ENCODE peak calls at places on chromosomes 11 and 22, in nine cellular contexts. M, H, S, A, R, X, P, V and F are unnamed samples.

GRCh38 chr22:30829901-30830550 is 135.4 kb downstream of the OSBP2 start:
- DNase-seq in M (peak), H (peak), S (peak), A (peak), R (no peak), X (no peak), P (no peak), V (no peak), F (peak)

GRCh38 chr11:127737499-127737898 is 736.9 kb upstream of the KIRREL3 start:
- DNase-seq in M (no peak), H (no peak), S (no peak), A (no peak), R (no peak), X (no peak), P (no peak), V (no peak), F (no peak)

GRCh38 chr11:60161766-60162165 is 21.1 kb downstream of the MS4A6A start:
- DNase-seq in M (no peak), H (no peak), S (no peak), A (no peak), R (no peak), X (no peak), P (no peak), V (no peak), F (no peak)

GRCh38 chr11:121661796-121662508 is 209.2 kb upstream of the SORL1-AS1 start:
- DNase-seq in M (no peak), H (no peak), S (peak), A (no peak), R (no peak), X (no peak), P (no peak), V (no peak), F (no peak)

GRCh38 chr11:65435330-65435931 is 12.8 kb downstream of the NEAT1 start:
- DNase-seq in M (no peak), H (peak), S (no peak), A (no peak), R (peak), X (no peak), P (peak), V (peak), F (no peak)

GRCh38 chr11:126738632-126739031 is 261.9 kb downstream of the KIRREL3 start:
- DNase-seq in M (no peak), H (no peak), S (no peak), A (no peak), R (no peak), X (no peak), P (no peak), V (no peak), F (no peak)

GRCh38 chr11:14892036-14892556 is at the start of gene CYP2R1:
- DNase-seq in M (peak), H (peak), S (peak), A (peak), R (peak), X (peak), P (peak), V (peak), F (peak)

GRCh38 chr22:37716708-37717107 is 19.9 kb downstream of the TRIOBP start:
- DNase-seq in M (no peak), H (no peak), S (peak), A (no peak), R (no peak), X (no peak), P (no peak), V (no peak), F (no peak)

GRCh38 chr22:19599626-19600243 is 75.5 kb upstream of the CLDN5 start:
- DNase-seq in M (no peak), H (no peak), S (peak), A (no peak), R (no peak), X (no peak), P (no peak), V (no peak), F (no peak)

GRCh38 chr11:31325162-31325561 is 44.4 kb downstream of the DCDC1 start:
- DNase-seq in M (peak), H (peak), S (peak), A (peak), R (no peak), X (no peak), P (no peak), V (no peak), F (no peak)

GRCh38 chr11:79259800-79260199 is 181.0 kb downstream of the TENM4 start:
- DNase-seq in M (no peak), H (peak), S (no peak), A (no peak), R (no peak), X (no peak), P (no peak), V (no peak), F (peak)

GRCh38 chr11:46948378-46949131 is 12.0 kb downstream of the CSTPP1 start:
- DNase-seq in M (peak), H (peak), S (peak), A (peak), R (no peak), X (peak), P (no peak), V (no peak), F (no peak)

GRCh38 chr11:78708388-78708787 is 133.7 kb upstream of the NARS2 start:
- DNase-seq in M (no peak), H (no peak), S (peak), A (no peak), R (no peak), X (no peak), P (no peak), V (no peak), F (no peak)

GRCh38 chr22:32534252-32535215 is 59.9 kb downstream of the FBXO7 start:
- DNase-seq in M (no peak), H (no peak), S (no peak), A (no peak), R (peak), X (peak), P (no peak), V (no peak), F (no peak)

GRCh38 chr22:47201186-47201995 is 438.9 kb downstream of the TBC1D22A start:
- DNase-seq in M (no peak), H (no peak), S (no peak), A (no peak), R (no peak), X (no peak), P (peak), V (peak), F (no peak)

GRCh38 chr22:42353883-42354727 is 78.1 kb downstream of the NFAM1 start:
- DNase-seq in M (no peak), H (no peak), S (no peak), A (no peak), R (no peak), X (no peak), P (no peak), V (no peak), F (no peak)

GRCh38 chr11:33930317-33931021 is 38.6 kb upstream of the LMO2 start:
- DNase-seq in M (no peak), H (no peak), S (peak), A (no peak), R (peak), X (peak), P (no peak), V (no peak), F (peak)

GRCh38 chr11:34655335-34656008 is 34.6 kb downstream of the EHF start:
- DNase-seq in M (no peak), H (peak), S (peak), A (no peak), R (no peak), X (no peak), P (no peak), V (no peak), F (no peak)

GRCh38 chr22:17369553-17370035 is 334 bp downstream of the CECR2 start:
- DNase-seq in M (no peak), H (no peak), S (peak), A (no peak), R (no peak), X (peak), P (peak), V (peak), F (no peak)

GRCh38 chr22:38114484-38115398 is 4.3 kb upstream of the BAIAP2L2 start:
- DNase-seq in M (peak), H (peak), S (peak), A (peak), R (peak), X (peak), P (peak), V (peak), F (peak)

GRCh38 chr11:45607995-45608394 is 57.4 kb downstream of the CHST1 start:
- DNase-seq in M (no peak), H (no peak), S (peak), A (peak), R (no peak), X (peak), P (no peak), V (no peak), F (no peak)

GRCh38 chr22:46688949-46689348 is 49.1 kb downstream of the CERK start:
- DNase-seq in M (no peak), H (no peak), S (no peak), A (no peak), R (no peak), X (peak), P (no peak), V (no peak), F (no peak)

GRCh38 chr11:111730871-111731591 is 35.2 kb downstream of the PPP2R1B start:
- DNase-seq in M (peak), H (peak), S (peak), A (no peak), R (no peak), X (no peak), P (peak), V (no peak), F (peak)

GRCh38 chr11:47565340-47566165 is at the start of gene PTPMT1:
- DNase-seq in M (no peak), H (peak), S (peak), A (no peak), R (peak), X (peak), P (peak), V (peak), F (peak)

GRCh38 chr11:77886401-77886800 is 65.5 kb downstream of the AAMDC start:
- DNase-seq in M (no peak), H (no peak), S (no peak), A (no peak), R (no peak), X (no peak), P (no peak), V (no peak), F (no peak)

GRCh38 chr11:118746988-118747585 is 43.9 kb downstream of the DDX6 start:
- DNase-seq in M (no peak), H (no peak), S (peak), A (no peak), R (no peak), X (no peak), P (no peak), V (no peak), F (no peak)

GRCh38 chr11:125082611-125083311 is 19.7 kb downstream of the SLC37A2 start:
- DNase-seq in M (peak), H (no peak), S (peak), A (peak), R (no peak), X (no peak), P (no peak), V (no peak), F (no peak)

GRCh38 chr11:62974848-62975522 is 9.8 kb downstream of the SLC22A6 start:
- DNase-seq in M (no peak), H (peak), S (peak), A (no peak), R (no peak), X (peak), P (no peak), V (no peak), F (no peak)

GRCh38 chr22:33699176-33699575 is 221.1 kb downstream of the LARGE1 start:
- DNase-seq in M (no peak), H (no peak), S (no peak), A (no peak), R (no peak), X (no peak), P (no peak), V (no peak), F (no peak)

DNA sequence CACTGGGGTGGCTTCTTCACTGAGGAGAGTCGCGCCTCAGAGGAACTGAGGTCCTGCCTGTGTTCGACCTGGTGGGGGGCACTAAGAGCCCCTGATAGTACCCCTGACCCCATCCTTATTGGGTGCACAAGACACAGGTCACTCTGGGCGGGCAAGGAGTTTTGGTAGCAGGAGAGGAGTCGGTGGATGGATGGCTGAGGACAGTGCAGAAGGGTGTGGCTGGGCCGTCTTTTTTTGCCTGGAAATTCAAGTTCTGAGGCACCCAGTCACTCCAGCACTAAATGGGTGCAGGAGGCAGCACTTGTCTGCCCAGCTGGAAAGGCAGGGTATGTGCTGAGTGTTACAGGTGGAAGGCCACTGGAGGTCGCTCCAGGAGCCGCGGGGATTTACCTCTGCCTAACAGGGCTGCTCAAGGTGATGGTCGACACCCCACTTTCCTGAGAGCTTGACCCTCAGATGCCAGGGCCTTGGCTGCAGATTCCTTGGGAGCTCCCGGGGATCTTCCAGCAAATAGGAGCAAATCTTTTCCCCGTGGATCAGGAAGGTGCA is 960 bp downstream of the TSSC4 start:
- DNase-seq in M (no peak), H (no peak), S (no peak), A (no peak), R (no peak), X (no peak), P (no peak), V (no peak), F (no peak)
- TF ChIP-seq CTCF in M (no peak), H (no peak), S (no peak), A (no peak), R (no peak), X (no peak), P (no peak), V (no peak), F (no peak)

GRCh38 chr11:5694642-5695041 is 5.1 kb downstream of the TRIM22 start:
- DNase-seq in M (no peak), H (no peak), S (no peak), A (no peak), R (no peak), X (no peak), P (no peak), V (no peak), F (no peak)
- TF ChIP-seq CTCF in M (no peak), H (no peak), S (no peak), A (no peak), R (no peak), X (no peak), P (no peak), V (no peak), F (no peak)

DNA sequence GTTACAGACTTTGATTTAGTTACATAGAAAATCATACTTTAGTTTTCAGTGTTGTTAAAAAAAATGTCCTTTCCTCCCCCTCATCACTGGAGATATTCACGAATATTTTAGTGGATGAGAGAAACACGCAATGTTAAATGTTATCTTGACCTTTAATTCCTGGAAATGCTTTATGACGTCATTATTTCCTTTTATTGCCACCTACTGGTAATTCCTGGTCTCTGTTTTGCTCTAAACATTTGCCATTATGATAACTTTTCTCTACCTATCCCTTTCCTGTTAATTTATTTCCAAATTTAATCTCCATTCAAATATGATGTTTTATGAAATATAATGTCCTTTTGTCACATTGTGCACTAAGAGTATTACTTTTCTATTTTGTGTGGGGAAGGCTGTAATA is 770.6 kb downstream of the FAM181B start:
- DNase-seq in M (no peak), H (peak), S (peak), A (no peak), R (no peak), X (no peak), P (no peak), V (no peak), F (no peak)
- TF ChIP-seq CTCF in M (no peak), H (no peak), S (no peak), A (peak), R (no peak), X (no peak), P (peak), V (peak), F (no peak)

DNA sequence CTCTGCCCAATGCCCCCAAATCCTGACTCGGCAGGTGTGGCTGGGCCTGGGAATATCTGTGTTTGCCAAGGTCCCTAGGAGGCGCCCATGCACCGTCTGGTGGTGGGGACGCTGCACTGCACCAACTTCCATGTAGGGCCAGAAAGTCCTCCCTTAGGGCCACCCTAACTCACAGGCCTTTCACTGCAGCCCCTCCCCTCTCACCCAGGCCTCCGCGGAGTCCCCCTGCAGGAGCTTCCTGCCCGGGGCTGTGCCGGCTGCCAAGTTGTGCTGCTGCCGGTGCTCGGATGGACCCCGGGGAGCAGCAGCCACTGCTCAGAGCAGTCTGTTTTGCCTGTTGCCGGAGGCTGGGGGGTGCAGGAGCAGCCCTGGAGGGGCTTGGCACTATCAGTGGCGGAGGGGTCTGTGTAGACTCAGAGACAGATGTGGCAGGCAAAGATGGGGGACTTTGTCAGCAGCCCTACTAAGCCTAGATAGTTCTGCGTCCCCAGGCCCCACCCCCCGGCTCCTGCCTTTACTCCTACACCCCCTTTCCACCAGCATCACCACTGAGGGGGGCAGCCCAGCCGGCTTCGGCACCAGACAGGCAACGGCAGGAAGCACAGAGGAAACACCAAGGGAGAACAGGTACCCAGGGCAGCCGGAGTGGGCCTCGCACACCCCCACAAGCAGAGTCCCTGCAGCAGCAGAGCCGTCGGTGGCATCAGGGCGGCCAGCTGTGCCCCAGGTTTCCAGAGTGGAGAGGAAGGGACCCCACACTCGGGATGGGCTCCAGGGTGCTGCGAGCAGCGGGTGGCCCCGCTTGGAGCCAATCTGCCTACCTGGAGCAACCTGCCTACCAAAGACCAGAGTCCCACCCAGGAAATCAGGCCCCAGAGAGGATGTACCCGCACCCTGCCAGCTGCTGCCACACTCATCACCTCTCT is 124.3 kb downstream of the TRIM29 start:
- DNase-seq in M (no peak), H (peak), S (peak), A (no peak), R (no peak), X (peak), P (peak), V (no peak), F (no peak)
- TF ChIP-seq CTCF in M (peak), H (peak), S (peak), A (peak), R (peak), X (peak), P (peak), V (peak), F (no peak)

GRCh38 chr11:58058276-58059010 is 27.7 kb downstream of the OR6Q1 start:
- DNase-seq in M (no peak), H (no peak), S (no peak), A (no peak), R (no peak), X (peak), P (no peak), V (peak), F (no peak)

GRCh38 chr11:58059011-58059358 is 28.2 kb downstream of the OR6Q1 start:
- DNase-seq in M (peak), H (no peak), S (peak), A (no peak), R (no peak), X (no peak), P (no peak), V (no peak), F (no peak)

GRCh38 chr11:58060535-58060934 is 29.8 kb downstream of the OR6Q1 start:
- DNase-seq in M (no peak), H (no peak), S (no peak), A (no peak), R (no peak), X (no peak), P (no peak), V (no peak), F (no peak)

GRCh38 chr11:58061813-58062212 is 31.1 kb downstream of the OR6Q1 start:
- DNase-seq in M (peak), H (no peak), S (peak), A (peak), R (no peak), X (no peak), P (no peak), V (no peak), F (no peak)

DNA sequence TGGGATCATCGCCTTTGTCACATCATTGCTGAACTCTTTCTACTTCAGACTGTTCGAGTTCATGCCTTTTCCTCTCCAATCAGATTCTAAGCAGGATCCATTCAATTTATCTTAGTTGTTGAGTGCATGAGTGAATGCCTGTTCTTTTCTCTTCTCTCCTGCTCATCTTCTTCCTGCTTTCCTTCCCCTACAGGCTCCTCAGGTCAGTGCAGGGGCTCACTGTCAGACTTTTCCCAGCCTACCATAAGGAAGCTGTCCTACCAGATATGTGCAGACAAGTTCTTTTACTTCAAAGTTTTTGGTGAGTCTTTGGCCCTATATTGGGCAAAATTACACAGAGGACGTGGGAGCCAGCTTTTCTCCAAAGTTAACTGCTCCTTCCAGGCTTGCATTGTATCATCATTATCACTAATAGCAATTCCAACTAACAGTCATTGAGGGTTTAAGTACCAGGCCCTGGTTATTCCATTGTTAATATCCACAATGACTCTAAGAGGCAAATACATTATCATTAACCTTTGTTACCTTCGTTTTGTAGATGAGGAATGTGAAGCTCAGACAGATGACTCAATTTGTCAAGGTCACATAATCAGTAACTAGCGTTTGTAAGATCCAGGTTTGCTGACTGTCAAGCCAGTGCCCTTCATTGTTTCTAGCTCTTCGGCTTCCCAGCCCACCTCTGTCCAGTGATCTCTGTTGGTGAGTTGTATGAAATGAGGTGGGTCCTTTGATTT is 30.4 kb downstream of the OR6Q1 start:
- DNase-seq in M (no peak), H (peak), S (peak), A (no peak), R (no peak), X (no peak), P (no peak), V (no peak), F (no peak)
- TF ChIP-seq CTCF in M (no peak), H (no peak), S (peak), A (peak), R (no peak), X (no peak), P (no peak), V (no peak), F (no peak)